ENCODE peak calls at places on chromosomes 2 and 18, in six cellular contexts. S is left lung, Y is activated gamma-delta T cell treated with Interleukin-2 at 50 U/mL for 16 hours, K is lung microvascular endothelial cell, V is midbrain, G is neural progenitor cell. J is an unnamed sample.

GRCh38 chr18:48693625-48694262 is 154.9 kb downstream of the CTIF start:
- DNase-seq in S (no peak), Y (no peak), K (peak), V (no peak), G (no peak), J (no peak)

GRCh38 chr2:151851761-151852160 is 23.5 kb upstream of the ARL5A start:
- DNase-seq in S (no peak), Y (no peak), K (no peak), V (no peak), G (peak), J (no peak)

GRCh38 chr2:232879618-232880494 is 9.8 kb downstream of the SNORC start:
- DNase-seq in S (no peak), Y (no peak), K (no peak), V (no peak), G (no peak), J (no peak)

GRCh38 chr2:85705680-85706039 is 11.5 kb downstream of the GNLY start:
- DNase-seq in S (peak), Y (no peak), K (peak), V (no peak), G (no peak), J (no peak)

GRCh38 chr2:120261387-120262006 is 8.8 kb downstream of the RALB start:
- DNase-seq in S (no peak), Y (no peak), K (no peak), V (no peak), G (no peak), J (no peak)

GRCh38 chr2:56191617-56192016 is 7.8 kb downstream of the CCDC85A start:
- DNase-seq in S (no peak), Y (no peak), K (peak), V (peak), G (peak), J (peak)

GRCh38 chr18:4720498-4720897 is 265.4 kb upstream of the DLGAP1 start:
- DNase-seq in S (no peak), Y (no peak), K (no peak), V (no peak), G (peak), J (peak)

GRCh38 chr2:98458207-98458606 is 13.5 kb downstream of the INPP4A start:
- DNase-seq in S (no peak), Y (peak), K (no peak), V (no peak), G (no peak), J (no peak)

GRCh38 chr2:25290811-25291510 is 50.8 kb downstream of the DNMT3A start:
- DNase-seq in S (no peak), Y (no peak), K (peak), V (no peak), G (no peak), J (no peak)

GRCh38 chr2:11307764-11308415 is 36.5 kb downstream of the ROCK2 start:
- DNase-seq in S (no peak), Y (no peak), K (no peak), V (no peak), G (no peak), J (no peak)

GRCh38 chr18:45276878-45277277 is 338.4 kb upstream of the SLC14A2 start:
- DNase-seq in S (no peak), Y (no peak), K (no peak), V (no peak), G (no peak), J (no peak)

GRCh38 chr2:196234672-196235071 is 63.3 kb upstream of the STK17B start:
- DNase-seq in S (no peak), Y (peak), K (no peak), V (no peak), G (no peak), J (no peak)

GRCh38 chr2:219512524-219513216 is 1.6 kb upstream of the ASIC4 start:
- DNase-seq in S (no peak), Y (no peak), K (no peak), V (no peak), G (peak), J (peak)

GRCh38 chr2:96584017-96584416 is 47.5 kb downstream of the ARID5A start:
- DNase-seq in S (no peak), Y (no peak), K (no peak), V (no peak), G (no peak), J (no peak)

GRCh38 chr2:215942194-215942593 is 71.2 kb downstream of the MREG start:
- DNase-seq in S (no peak), Y (no peak), K (no peak), V (no peak), G (no peak), J (no peak)

GRCh38 chr2:27843992-27844391 is 46.2 kb downstream of the RBKS start:
- DNase-seq in S (no peak), Y (no peak), K (no peak), V (no peak), G (no peak), J (no peak)

GRCh38 chr18:44651453-44651852 is 29.2 kb upstream of the SETBP1 start:
- DNase-seq in S (no peak), Y (no peak), K (no peak), V (no peak), G (no peak), J (peak)

GRCh38 chr2:47288864-47289263 is 114.1 kb upstream of the MSH2 start:
- DNase-seq in S (no peak), Y (no peak), K (no peak), V (no peak), G (no peak), J (no peak)

GRCh38 chr2:217995741-217996141 is 7.1 kb downstream of the TNS1 start:
- DNase-seq in S (no peak), Y (no peak), K (no peak), V (no peak), G (no peak), J (no peak)

GRCh38 chr2:11581797-11582525 is 48.1 kb downstream of the GREB1 start:
- DNase-seq in S (no peak), Y (no peak), K (no peak), V (no peak), G (no peak), J (no peak)

GRCh38 chr2:190781604-190782198 is 98.9 kb upstream of the GLS start:
- DNase-seq in S (no peak), Y (peak), K (peak), V (peak), G (peak), J (peak)

GRCh38 chr2:128236491-128237035 is 82.1 kb downstream of the HS6ST1 start:
- DNase-seq in S (no peak), Y (no peak), K (no peak), V (peak), G (no peak), J (no peak)

GRCh38 chr2:192194866-192195547 is at the start of gene TMEFF2:
- DNase-seq in S (peak), Y (peak), K (peak), V (peak), G (peak), J (peak)

GRCh38 chr2:199590323-199590915 is 132.7 kb upstream of the SATB2 start:
- DNase-seq in S (no peak), Y (no peak), K (no peak), V (no peak), G (no peak), J (no peak)

GRCh38 chr2:241272722-241273551 is 42.5 kb downstream of the HDLBP start:
- DNase-seq in S (peak), Y (peak), K (peak), V (peak), G (peak), J (peak)

GRCh38 chr18:22417496-22418188 is at the start of gene CTAGE1:
- DNase-seq in S (no peak), Y (no peak), K (no peak), V (no peak), G (peak), J (peak)

GRCh38 chr2:30396436-30397232 is 50.4 kb upstream of the LCLAT1 start:
- DNase-seq in S (no peak), Y (no peak), K (no peak), V (no peak), G (no peak), J (no peak)

GRCh38 chr2:223896751-223897320 is 48.3 kb downstream of the WDFY1 start:
- DNase-seq in S (no peak), Y (no peak), K (no peak), V (no peak), G (no peak), J (no peak)

GRCh38 chr2:48219555-48220436 is 310.2 kb upstream of the STON1 start:
- DNase-seq in S (no peak), Y (no peak), K (no peak), V (no peak), G (no peak), J (no peak)

GRCh38 chr18:38413202-38413601 is 847.6 kb upstream of the CELF4 start:
- DNase-seq in S (no peak), Y (no peak), K (no peak), V (no peak), G (no peak), J (no peak)

GRCh38 chr18:24427484-24427883 is 1.0 kb downstream of the IMPACT start:
- DNase-seq in S (no peak), Y (no peak), K (peak), V (no peak), G (peak), J (peak)

GRCh38 chr2:10790228-10790973 is 22.2 kb downstream of the PDIA6 start:
- DNase-seq in S (no peak), Y (no peak), K (no peak), V (no peak), G (no peak), J (no peak)

GRCh38 chr2:20635096-20635475 is 15.8 kb downstream of the HS1BP3 start:
- DNase-seq in S (no peak), Y (no peak), K (no peak), V (peak), G (no peak), J (no peak)

J was measured in GM23338.